ENCODE peak calls at places on chromosomes 4 and X, in eight cellular contexts. Z, X, E, P, O, A, J and U are unnamed samples.

GRCh38 chr4:40583850-40584439 is 45.7 kb downstream of the RBM47 start:
- DNase-seq in Z (no peak), X (no peak), E (no peak), P (no peak), O (no peak), A (no peak), J (no peak), U (no peak)

GRCh38 chrX:134727363-134727762 is 69.1 kb upstream of the PLAC1 start:
- DNase-seq in Z (no peak), X (no peak), E (no peak), P (no peak), O (no peak), A (no peak), J (no peak), U (no peak)

GRCh38 chr4:185143596-185143969 is 517 bp downstream of the SLC25A4 start:
- DNase-seq in Z (peak), X (no peak), E (peak), P (peak), O (no peak), A (peak), J (peak), U (no peak)

GRCh38 chrX:49106930-49107329 is 16.6 kb downstream of the GPKOW start:
- DNase-seq in Z (peak), X (no peak), E (no peak), P (no peak), O (no peak), A (no peak), J (peak), U (peak)

GRCh38 chr4:156512622-156513021 is 459.0 kb downstream of the PDGFC start:
- DNase-seq in Z (peak), X (no peak), E (no peak), P (no peak), O (no peak), A (no peak), J (no peak), U (no peak)

GRCh38 chr4:142656178-142656577 is 189.9 kb downstream of the INPP4B start:
- DNase-seq in Z (peak), X (no peak), E (no peak), P (no peak), O (no peak), A (no peak), J (no peak), U (peak)

GRCh38 chrX:119266364-119266995 is 30.4 kb downstream of the PGRMC1 start:
- DNase-seq in Z (no peak), X (peak), E (no peak), P (no peak), O (peak), A (no peak), J (no peak), U (peak)

GRCh38 chr4:169810325-169811323 is 52.9 kb upstream of the HPF1 start:
- DNase-seq in Z (peak), X (peak), E (no peak), P (no peak), O (peak), A (no peak), J (no peak), U (peak)

GRCh38 chr4:140359571-140360427 is 13.6 kb upstream of the SCOC start:
- DNase-seq in Z (peak), X (peak), E (no peak), P (peak), O (peak), A (peak), J (peak), U (peak)

GRCh38 chr4:137213372-137214173 is 318.7 kb downstream of the PCDH18 start:
- DNase-seq in Z (peak), X (no peak), E (no peak), P (no peak), O (no peak), A (no peak), J (no peak), U (no peak)

GRCh38 chr4:151409470-151410313 is 716 bp downstream of the FHIP1A start:
- DNase-seq in Z (no peak), X (peak), E (no peak), P (peak), O (no peak), A (peak), J (peak), U (peak)

GRCh38 chr4:153260152-153260551 is 55.9 kb downstream of the TRIM2 start:
- DNase-seq in Z (no peak), X (no peak), E (no peak), P (no peak), O (no peak), A (no peak), J (no peak), U (peak)

GRCh38 chr4:173878701-173879100 is 348.7 kb upstream of the HAND2 start:
- DNase-seq in Z (peak), X (no peak), E (no peak), P (no peak), O (no peak), A (no peak), J (no peak), U (peak)

GRCh38 chr4:98536631-98537030 is 121.8 kb downstream of the TSPAN5 start:
- DNase-seq in Z (no peak), X (no peak), E (no peak), P (no peak), O (no peak), A (no peak), J (no peak), U (peak)

DNA sequence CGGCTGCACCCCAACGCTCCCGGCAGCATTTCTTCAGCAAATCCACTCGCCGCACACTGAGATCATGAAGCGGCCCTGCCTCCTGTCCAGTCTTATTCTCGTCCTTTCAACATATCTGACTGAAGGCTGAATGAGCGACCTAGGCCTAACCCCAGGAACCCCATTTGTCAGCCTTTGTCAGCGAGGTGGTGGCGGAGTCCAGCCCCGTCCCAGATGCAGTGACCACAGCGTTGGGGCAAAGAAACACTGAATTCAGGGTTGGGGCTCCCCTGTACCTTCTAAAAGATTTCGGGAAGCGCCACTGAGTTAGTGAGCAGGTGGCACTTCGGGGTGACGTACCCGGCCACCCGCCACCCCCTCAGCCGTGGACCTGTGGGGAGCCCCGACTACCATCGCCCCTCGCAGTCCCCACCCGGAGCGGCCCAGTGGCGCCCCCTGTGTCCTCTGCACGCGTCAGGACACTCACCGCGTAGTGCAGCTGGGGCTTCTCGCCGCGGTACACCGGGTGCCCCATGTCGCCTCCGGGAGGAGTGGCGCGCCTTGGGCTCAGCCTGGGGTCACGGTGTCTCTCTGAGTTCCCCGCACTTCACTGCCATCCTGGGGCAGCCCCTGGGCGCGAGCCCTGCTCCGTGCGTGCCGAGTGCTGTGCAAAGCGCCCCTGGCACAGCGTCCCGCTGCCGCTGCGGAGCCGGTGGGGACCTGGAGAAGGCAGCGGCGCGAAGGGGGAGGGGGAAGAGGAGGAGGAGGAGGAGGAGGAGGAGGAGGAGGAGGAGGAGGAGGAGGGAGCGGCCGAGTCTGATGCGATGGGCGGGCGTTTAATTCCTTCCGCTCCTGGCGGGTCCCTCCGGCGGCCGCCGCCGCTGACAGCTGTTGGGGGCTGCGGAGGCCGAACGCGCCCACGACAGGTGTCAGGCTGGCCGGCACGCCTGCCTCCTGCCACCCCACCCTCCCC is 134.1 kb downstream of the AMELX start:
- DNase-seq in Z (no peak), X (peak), E (no peak), P (peak), O (peak), A (peak), J (peak), U (peak)
- TF ChIP-seq CTCF in Z (peak), X (no peak), E (peak), P (peak), O (peak), A (no peak), J (no peak), U (peak)

DNA sequence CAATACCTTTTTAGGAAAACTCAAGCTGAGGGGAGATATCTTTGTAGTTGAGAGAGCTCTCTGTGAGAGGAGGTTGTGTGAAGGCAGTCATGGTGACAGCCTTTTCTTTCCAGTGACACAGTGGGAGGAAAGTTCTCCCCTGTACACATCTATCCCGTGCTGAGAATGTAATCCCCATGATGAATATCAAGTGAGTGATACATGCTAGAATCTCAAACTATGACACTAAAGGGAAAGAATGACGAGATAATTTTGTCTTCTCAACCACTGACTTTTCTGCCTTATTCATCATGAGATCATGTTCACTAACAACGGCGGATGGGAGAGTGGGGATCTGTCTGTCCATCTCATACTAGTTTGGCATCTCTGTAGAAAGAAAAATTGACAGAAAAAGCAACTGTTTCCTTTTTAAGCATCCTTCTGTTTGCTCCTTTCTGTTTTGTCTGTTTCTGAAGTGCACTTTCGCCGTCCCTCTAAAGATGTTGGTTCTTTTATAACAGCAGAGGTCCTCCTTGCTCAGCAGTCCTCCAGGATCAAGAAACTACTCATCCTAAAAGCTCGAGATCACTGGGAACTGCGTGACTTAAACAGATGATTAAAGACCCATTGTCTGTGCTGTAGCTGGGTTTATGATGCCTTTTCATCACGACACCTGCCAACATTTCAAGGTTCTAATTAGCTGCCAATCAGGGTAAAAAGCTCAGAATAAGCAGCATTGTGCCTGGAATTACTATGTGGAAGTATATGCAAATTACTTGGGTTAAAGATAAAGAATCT is 137.6 kb downstream of the DCK start:
- DNase-seq in Z (peak), X (no peak), E (no peak), P (no peak), O (no peak), A (no peak), J (no peak), U (no peak)
- TF ChIP-seq CTCF in Z (peak), X (no peak), E (no peak), P (no peak), O (no peak), A (peak), J (no peak), U (peak)

GRCh38 chr4:150363721-150364688 is 217.9 kb upstream of the MAB21L2 start:
- DNase-seq in Z (peak), X (no peak), E (no peak), P (no peak), O (no peak), A (no peak), J (no peak), U (no peak)
- TF ChIP-seq CTCF in Z (no peak), X (no peak), E (no peak), P (no peak), O (no peak), A (no peak), J (no peak), U (no peak)

DNA sequence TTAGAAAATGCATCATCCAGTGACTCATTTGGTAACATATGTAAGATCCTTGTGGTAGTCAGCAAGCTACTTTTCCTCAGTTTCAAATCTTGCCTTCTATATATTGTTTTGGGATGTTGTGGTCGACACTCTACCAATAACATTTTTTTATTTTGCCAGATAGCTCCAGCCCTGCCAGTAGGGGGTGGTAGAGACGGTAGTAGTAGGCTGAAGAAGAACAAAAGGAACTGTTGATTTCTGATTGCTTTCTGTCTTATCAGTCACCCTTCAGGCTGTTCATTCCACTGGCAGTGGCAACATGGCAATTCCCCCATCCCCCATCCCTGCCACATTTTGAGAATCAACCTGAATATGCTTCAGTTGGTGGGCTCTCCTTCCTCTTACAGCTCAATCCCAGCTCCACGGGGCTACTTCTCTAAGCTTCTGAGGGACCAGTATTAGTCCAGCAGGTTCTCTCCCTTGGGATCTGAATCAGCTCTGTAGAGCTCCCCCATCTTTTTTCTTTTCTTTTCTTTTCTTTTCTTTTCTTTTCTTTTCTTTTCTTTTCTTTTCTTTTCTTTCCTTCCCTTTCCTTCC is 171.5 kb upstream of the VEGFC start:
- DNase-seq in Z (no peak), X (no peak), E (no peak), P (no peak), O (no peak), A (no peak), J (no peak), U (peak)
- TF ChIP-seq CTCF in Z (peak), X (peak), E (no peak), P (no peak), O (peak), A (no peak), J (no peak), U (peak)

GRCh38 chr4:73347497-73347896 is 56.6 kb upstream of the ALB start:
- DNase-seq in Z (no peak), X (no peak), E (no peak), P (no peak), O (no peak), A (no peak), J (no peak), U (no peak)

GRCh38 chr4:73344106-73344505 is 60.0 kb upstream of the ALB start:
- DNase-seq in Z (no peak), X (no peak), E (no peak), P (no peak), O (no peak), A (no peak), J (no peak), U (no peak)

GRCh38 chr4:73345399-73345975 is 58.6 kb upstream of the ALB start:
- DNase-seq in Z (no peak), X (no peak), E (no peak), P (no peak), O (no peak), A (no peak), J (no peak), U (no peak)

GRCh38 chr4:73343432-73343831 is 60.7 kb upstream of the ALB start:
- DNase-seq in Z (peak), X (no peak), E (no peak), P (peak), O (no peak), A (no peak), J (no peak), U (peak)

GRCh38 chr4:73348185-73348584 is 55.9 kb upstream of the ALB start:
- DNase-seq in Z (no peak), X (no peak), E (no peak), P (no peak), O (no peak), A (no peak), J (no peak), U (no peak)
- TF ChIP-seq CTCF in Z (no peak), X (no peak), E (no peak), P (no peak), O (no peak), A (no peak), J (no peak), U (no peak)